ENCODE peak calls at places on chromosomes 5 and 9, in six cellular contexts. One of them, this sample, is unnamed.

GRCh38 chr5:125575561-125576504 is 829.4 kb upstream of the ZNF608 start:
- DNase-seq in amniotic stem cell: no peak
- DNase-seq in thyroid gland: peak
- DNase-seq in activated CD4-positive, alpha-beta T cell treated with anti-CD3 and anti-CD28 coated beads for 24 hours: no peak
- DNase-seq in ureter: no peak
- DNase-seq in neural progenitor cell: peak
- DNase-seq in this sample: no peak

GRCh38 chr9:80842383-80842782 is 847.0 kb downstream of the TLE1 start:
- DNase-seq in thyroid gland: no peak
- DNase-seq in activated CD4-positive, alpha-beta T cell treated with anti-CD3 and anti-CD28 coated beads for 24 hours: no peak
- DNase-seq in ureter: no peak
- DNase-seq in amniotic stem cell: no peak
- DNase-seq in neural progenitor cell: no peak
- DNase-seq in this sample: no peak

GRCh38 chr5:90162324-90162723 is 247.2 kb downstream of the CETN3 start:
- DNase-seq in neural progenitor cell: peak
- DNase-seq in ureter: no peak
- DNase-seq in activated CD4-positive, alpha-beta T cell treated with anti-CD3 and anti-CD28 coated beads for 24 hours: no peak
- DNase-seq in amniotic stem cell: no peak
- DNase-seq in thyroid gland: no peak
- DNase-seq in this sample: no peak

GRCh38 chr9:116208417-116209232 is 55.0 kb downstream of the PAPPA start:
- DNase-seq in neural progenitor cell: no peak
- DNase-seq in ureter: no peak
- DNase-seq in amniotic stem cell: no peak
- DNase-seq in activated CD4-positive, alpha-beta T cell treated with anti-CD3 and anti-CD28 coated beads for 24 hours: no peak
- DNase-seq in thyroid gland: no peak
- DNase-seq in this sample: no peak

GRCh38 chr9:81613002-81613750 is 76.2 kb downstream of the TLE1 start:
- DNase-seq in thyroid gland: no peak
- DNase-seq in amniotic stem cell: peak
- DNase-seq in activated CD4-positive, alpha-beta T cell treated with anti-CD3 and anti-CD28 coated beads for 24 hours: no peak
- DNase-seq in ureter: peak
- DNase-seq in neural progenitor cell: no peak
- DNase-seq in this sample: no peak

GRCh38 chr9:116323012-116323411 is 169.4 kb downstream of the PAPPA start:
- DNase-seq in activated CD4-positive, alpha-beta T cell treated with anti-CD3 and anti-CD28 coated beads for 24 hours: no peak
- DNase-seq in amniotic stem cell: no peak
- DNase-seq in thyroid gland: no peak
- DNase-seq in neural progenitor cell: peak
- DNase-seq in ureter: no peak
- DNase-seq in this sample: no peak

GRCh38 chr9:128972956-128973355 is 25.5 kb downstream of the NUP188 start:
- DNase-seq in activated CD4-positive, alpha-beta T cell treated with anti-CD3 and anti-CD28 coated beads for 24 hours: no peak
- DNase-seq in thyroid gland: no peak
- DNase-seq in neural progenitor cell: no peak
- DNase-seq in amniotic stem cell: peak
- DNase-seq in ureter: no peak
- DNase-seq in this sample: peak

GRCh38 chr5:157912621-157913325 is 53.8 kb upstream of the CLINT1 start:
- DNase-seq in activated CD4-positive, alpha-beta T cell treated with anti-CD3 and anti-CD28 coated beads for 24 hours: no peak
- DNase-seq in amniotic stem cell: no peak
- DNase-seq in neural progenitor cell: peak
- DNase-seq in ureter: peak
- DNase-seq in thyroid gland: peak
- DNase-seq in this sample: no peak

GRCh38 chr9:129752915-129753724 is at the start of gene PTGES:
- DNase-seq in thyroid gland: peak
- DNase-seq in amniotic stem cell: peak
- DNase-seq in activated CD4-positive, alpha-beta T cell treated with anti-CD3 and anti-CD28 coated beads for 24 hours: peak
- DNase-seq in neural progenitor cell: peak
- DNase-seq in ureter: peak
- DNase-seq in this sample: peak

GRCh38 chr5:56637321-56637920 is 177.9 kb upstream of the MAP3K1 start:
- DNase-seq in activated CD4-positive, alpha-beta T cell treated with anti-CD3 and anti-CD28 coated beads for 24 hours: no peak
- DNase-seq in ureter: no peak
- DNase-seq in amniotic stem cell: no peak
- DNase-seq in thyroid gland: no peak
- DNase-seq in neural progenitor cell: no peak
- DNase-seq in this sample: no peak

GRCh38 chr9:1845421-1845820 is 169.7 kb upstream of the SMARCA2 start:
- DNase-seq in ureter: no peak
- DNase-seq in amniotic stem cell: no peak
- DNase-seq in neural progenitor cell: no peak
- DNase-seq in activated CD4-positive, alpha-beta T cell treated with anti-CD3 and anti-CD28 coated beads for 24 hours: no peak
- DNase-seq in thyroid gland: no peak
- DNase-seq in this sample: no peak

GRCh38 chr9:114742947-114743346 is 61.0 kb upstream of the TEX48 start:
- DNase-seq in thyroid gland: no peak
- DNase-seq in amniotic stem cell: no peak
- DNase-seq in ureter: no peak
- DNase-seq in neural progenitor cell: no peak
- DNase-seq in activated CD4-positive, alpha-beta T cell treated with anti-CD3 and anti-CD28 coated beads for 24 hours: no peak
- DNase-seq in this sample: no peak

GRCh38 chr5:119049824-119050449 is 20.9 kb upstream of the DMXL1 start:
- DNase-seq in ureter: no peak
- DNase-seq in thyroid gland: peak
- DNase-seq in neural progenitor cell: no peak
- DNase-seq in amniotic stem cell: peak
- DNase-seq in activated CD4-positive, alpha-beta T cell treated with anti-CD3 and anti-CD28 coated beads for 24 hours: no peak
- DNase-seq in this sample: peak